ENCODE peak calls at places on chromosomes 5 and 9, in five cellular contexts. D, S, C, Y and K are unnamed samples.

GRCh38 chr5:161966544-161966943 is 101.0 kb upstream of the GABRG2 start:
- DNase-seq in D (no peak), S (no peak), C (no peak), Y (no peak), K (no peak)

GRCh38 chr5:173712609-173713176 is 96.2 kb upstream of the BOD1 start:
- DNase-seq in D (no peak), S (no peak), C (no peak), Y (no peak), K (no peak)

GRCh38 chr5:10607023-10607665 is 43.3 kb downstream of the ANKRD33B start:
- DNase-seq in D (peak; percentile 44), S (peak; percentile 79), C (peak; percentile 62), Y (peak; percentile 64), K (no peak)

GRCh38 chr9:109108318-109108717 is 11.4 kb downstream of the TMEM245 start:
- DNase-seq in D (no peak), S (peak; percentile 56), C (no peak), Y (no peak), K (no peak)

GRCh38 chr5:132812123-132812948 is 766 bp upstream of the SOWAHA start:
- DNase-seq in D (no peak), S (no peak), C (no peak), Y (no peak), K (no peak)

GRCh38 chr9:121650220-121651013 is 1.0 kb upstream of the DAB2IP start:
- DNase-seq in D (peak; percentile 65), S (peak; percentile 55), C (peak; percentile 64), Y (no peak), K (no peak)

GRCh38 chr9:23887781-23888180 is 61.7 kb upstream of the ELAVL2 start:
- DNase-seq in D (no peak), S (no peak), C (no peak), Y (no peak), K (no peak)

GRCh38 chr9:130938652-130939404 is at the start of gene FIBCD1:
- DNase-seq in D (peak; percentile 100), S (peak; percentile 44), C (no peak), Y (peak; percentile 38), K (no peak)

GRCh38 chr5:14879985-14880589 is 8.5 kb upstream of the ANKH start:
- DNase-seq in D (no peak), S (peak; percentile 50), C (no peak), Y (no peak), K (no peak)

GRCh38 chr9:85178486-85178885 is 509.0 kb downstream of the NTRK2 start:
- DNase-seq in D (no peak), S (no peak), C (no peak), Y (no peak), K (no peak)

GRCh38 chr5:73135429-73136276 is 15.3 kb downstream of the TMEM171 start:
- DNase-seq in D (peak; percentile 54), S (peak; percentile 30), C (no peak), Y (peak; percentile 14), K (no peak)

GRCh38 chr9:34254966-34255825 is 73.9 kb downstream of the KIF24 start:
- DNase-seq in D (no peak), S (peak; percentile 36), C (no peak), Y (no peak), K (no peak)

GRCh38 chr5:159156839-159157238 is 52.5 kb downstream of the RNF145 start:
- DNase-seq in D (peak; percentile 72), S (peak; percentile 85), C (no peak), Y (peak; percentile 73), K (peak; percentile 15)

GRCh38 chr9:87276327-87276841 is 221.3 kb upstream of the DAPK1 start:
- DNase-seq in D (no peak), S (peak; percentile 32), C (no peak), Y (no peak), K (no peak)

GRCh38 chr5:178348356-178349146 is 115.9 kb upstream of the PHYKPL start:
- DNase-seq in D (no peak), S (no peak), C (no peak), Y (no peak), K (no peak)

GRCh38 chr5:141349917-141350619 is at the start of gene PCDHGB1:
- DNase-seq in D (peak; percentile 56), S (peak; percentile 64), C (peak; percentile 60), Y (peak; percentile 46), K (no peak)

GRCh38 chr5:141343953-141344463 is 379 bp downstream of the PCDHGA3 start:
- DNase-seq in D (no peak), S (no peak), C (no peak), Y (no peak), K (no peak)

GRCh38 chr5:141342773-141343172 is 856 bp upstream of the PCDHGA3 start:
- DNase-seq in D (no peak), S (no peak), C (no peak), Y (no peak), K (no peak)

GRCh38 chr5:141343242-141343952 is at the start of gene PCDHGA3:
- DNase-seq in D (peak; percentile 48), S (peak; percentile 73), C (no peak), Y (peak; percentile 38), K (no peak)

GRCh38 chr5:141345327-141345726 is 1.7 kb downstream of the PCDHGA3 start:
- DNase-seq in D (no peak), S (no peak), C (no peak), Y (no peak), K (no peak)
- H3K9me3 ChIP-seq in D (no peaks in the 10 kb centered on the region), S (no peaks in the 10 kb centered on the region), C (no peaks in the 10 kb centered on the region), Y (peaks cover 19% of the 10 kb centered on the region), K (peaks cover 9% of the 10 kb centered on the region)

GRCh38 chr9:133944746-133945135 is 47.4 kb downstream of the VAV2 start:
- DNase-seq in D (no peak), S (peak; percentile 67), C (no peak), Y (no peak), K (no peak)
- H3K9me3 ChIP-seq in D (no peaks in the 10 kb centered on the region), S (no peaks in the 10 kb centered on the region), C (no peaks in the 10 kb centered on the region), Y (no peaks in the 10 kb centered on the region), K (no peaks in the 10 kb centered on the region)

DNA sequence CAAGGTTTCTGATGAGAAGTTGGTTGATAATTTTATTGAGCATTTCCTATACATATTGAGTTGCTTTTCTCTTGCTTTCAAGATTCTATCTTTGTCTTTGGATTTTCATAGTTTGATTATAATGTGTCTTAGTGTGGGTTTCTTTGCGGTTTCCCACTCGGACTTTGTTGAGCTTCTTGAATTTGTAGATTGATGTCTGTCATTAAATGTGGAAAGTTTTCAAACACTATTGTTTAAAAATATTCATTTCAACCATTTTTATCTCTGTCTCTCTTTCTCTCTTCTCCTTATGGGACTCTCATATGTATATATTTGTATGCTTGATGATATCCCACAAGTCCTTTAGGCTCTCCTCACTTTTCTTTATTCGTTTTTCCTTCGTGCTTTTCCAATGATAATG is 18.5 kb upstream of the PCDHA1 start:
- DNase-seq in D (no peak), S (no peak), C (no peak), Y (no peak), K (no peak)
- H3K9me3 ChIP-seq in D (peaks cover 13% of the 10 kb centered on the region), S (no peaks in the 10 kb centered on the region), C (peaks cover 17% of the 10 kb centered on the region), Y (peaks cover 71% of the 10 kb centered on the region), K (peaks cover 31% of the 10 kb centered on the region)

GRCh38 chr9:70618784-70619183 is 204.3 kb upstream of the KLF9 start:
- DNase-seq in D (no peak), S (peak; percentile 62), C (peak; percentile 64), Y (no peak), K (no peak)
- H3K9me3 ChIP-seq in D (no peaks in the 10 kb centered on the region), S (no peaks in the 10 kb centered on the region), C (no peaks in the 10 kb centered on the region), Y (no peaks in the 10 kb centered on the region), K (no peaks in the 10 kb centered on the region)

DNA sequence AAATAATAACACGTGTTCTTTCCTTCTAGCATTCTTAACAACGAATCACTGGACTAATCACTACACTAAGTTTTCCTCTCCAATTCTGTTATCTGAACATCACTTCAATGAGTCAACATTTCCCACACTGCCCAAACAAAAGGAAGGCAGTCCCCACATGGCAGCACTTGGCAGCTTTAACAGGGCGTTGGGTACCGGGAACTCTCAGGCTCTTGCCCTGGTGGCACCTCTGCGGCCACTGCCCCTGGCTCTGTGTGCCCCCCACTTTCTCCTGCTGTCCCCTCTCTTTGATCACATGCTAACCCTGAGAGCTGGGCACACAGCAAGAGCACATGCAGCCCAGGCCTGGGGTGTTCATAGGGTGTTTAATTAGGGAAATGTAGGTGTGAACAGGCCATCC is 15.7 kb downstream of the SLC6A3 start:
- DNase-seq in D (no peak), S (no peak), C (no peak), Y (no peak), K (no peak)
- H3K9me3 ChIP-seq in D (peaks cover 2% of the 10 kb centered on the region), S (no peaks in the 10 kb centered on the region), C (no peaks in the 10 kb centered on the region), Y (peaks cover 16% of the 10 kb centered on the region), K (no peaks in the 10 kb centered on the region)